ENCODE peak calls at places on chromosome 17, in six cellular contexts. W is nephron progenitor cell, H is PC-3, Z is Peyer's patch, O is Caco-2, K is AG09309. B is an unnamed sample.
A peak's percentile ranks its signal among the peaks of the same experiment; 100 is the strongest.

GRCh38 chr17:42530952-42531454 is 5.0 kb upstream of the NAGLU start:
- DNase-seq in O (peak; percentile 74), Z (no peak), H (no peak), K (no peak), W (no peak), B (no peak)

GRCh38 chr17:57955183-57955952 is at the start of gene CUEDC1:
- DNase-seq in Z (peak; percentile 83), O (peak; percentile 76), K (no peak), W (peak; percentile 90), H (peak; percentile 74), B (peak; percentile 91)

GRCh38 chr17:41009301-41009760 is 403 bp upstream of the KRTAP3-1 start:
- DNase-seq in K (no peak), O (peak; percentile 83), H (peak; percentile 81), Z (no peak), W (no peak), B (no peak)

GRCh38 chr17:82837586-82838320 is 2.1 kb downstream of the ZNF750 start:
- DNase-seq in Z (no peak), K (no peak), W (no peak), H (no peak), O (no peak), B (no peak)

GRCh38 chr17:49993423-49994037 is 1.5 kb downstream of the DLX3 start:
- DNase-seq in Z (peak; percentile 57), W (peak; percentile 62), K (no peak), O (no peak), H (peak; percentile 40), B (peak; percentile 54)

GRCh38 chr17:39195568-39196160 is 1.8 kb downstream of the CACNB1 start:
- DNase-seq in K (no peak), W (no peak), O (no peak), H (peak; percentile 20), Z (peak; percentile 69), B (peak; percentile 71)

GRCh38 chr17:50175035-50175788 is 9.4 kb downstream of the SGCA start:
- DNase-seq in Z (no peak), W (no peak), H (no peak), K (no peak), O (no peak), B (no peak)

GRCh38 chr17:51540151-51540550 is 279.8 kb downstream of the UTP18 start:
- DNase-seq in H (no peak), O (no peak), W (no peak), K (no peak), Z (no peak), B (no peak)

GRCh38 chr17:5237541-5238016 is 2.9 kb upstream of the SCIMP start:
- DNase-seq in W (peak; percentile 45), O (peak; percentile 48), K (peak; percentile 17), H (peak; percentile 60), Z (peak; percentile 88), B (peak; percentile 57)
- TF ChIP-seq CTCF in W (peak; percentile 57), O (no peak), K (peak; percentile 74), H (peak; percentile 68), Z (peak; percentile 57), B (peak; percentile 72)

GRCh38 chr17:73901661-73902415 is 257.6 kb upstream of the SDK2 start:
- DNase-seq in H (no peak), K (no peak), Z (peak; percentile 60), O (no peak), W (peak; percentile 71), B (no peak)
- TF ChIP-seq CTCF in H (no peak), K (no peak), Z (no peak), O (no peak), W (no peak), B (no peak)

GRCh38 chr17:80927791-80928216 is 63.8 kb upstream of the CHMP6 start:
- DNase-seq in W (no peak), O (no peak), Z (no peak), H (no peak), K (no peak), B (no peak)

GRCh38 chr17:80924111-80924806 is 67.4 kb upstream of the CHMP6 start:
- DNase-seq in K (no peak), W (no peak), Z (no peak), H (no peak), O (no peak), B (no peak)

GRCh38 chr17:80924807-80925610 is 66.6 kb upstream of the CHMP6 start:
- DNase-seq in O (no peak), Z (no peak), H (no peak), W (no peak), K (no peak), B (no peak)

GRCh38 chr17:80925668-80926067 is 66.0 kb upstream of the CHMP6 start:
- DNase-seq in O (no peak), W (no peak), Z (no peak), H (no peak), K (no peak), B (no peak)

GRCh38 chr17:80926601-80927250 is 64.9 kb upstream of the CHMP6 start:
- DNase-seq in Z (no peak), K (no peak), W (no peak), H (no peak), O (no peak), B (no peak)
- TF ChIP-seq CTCF in Z (no peak), K (no peak), W (no peak), H (peak; percentile 40), O (no peak), B (no peak)

DNA sequence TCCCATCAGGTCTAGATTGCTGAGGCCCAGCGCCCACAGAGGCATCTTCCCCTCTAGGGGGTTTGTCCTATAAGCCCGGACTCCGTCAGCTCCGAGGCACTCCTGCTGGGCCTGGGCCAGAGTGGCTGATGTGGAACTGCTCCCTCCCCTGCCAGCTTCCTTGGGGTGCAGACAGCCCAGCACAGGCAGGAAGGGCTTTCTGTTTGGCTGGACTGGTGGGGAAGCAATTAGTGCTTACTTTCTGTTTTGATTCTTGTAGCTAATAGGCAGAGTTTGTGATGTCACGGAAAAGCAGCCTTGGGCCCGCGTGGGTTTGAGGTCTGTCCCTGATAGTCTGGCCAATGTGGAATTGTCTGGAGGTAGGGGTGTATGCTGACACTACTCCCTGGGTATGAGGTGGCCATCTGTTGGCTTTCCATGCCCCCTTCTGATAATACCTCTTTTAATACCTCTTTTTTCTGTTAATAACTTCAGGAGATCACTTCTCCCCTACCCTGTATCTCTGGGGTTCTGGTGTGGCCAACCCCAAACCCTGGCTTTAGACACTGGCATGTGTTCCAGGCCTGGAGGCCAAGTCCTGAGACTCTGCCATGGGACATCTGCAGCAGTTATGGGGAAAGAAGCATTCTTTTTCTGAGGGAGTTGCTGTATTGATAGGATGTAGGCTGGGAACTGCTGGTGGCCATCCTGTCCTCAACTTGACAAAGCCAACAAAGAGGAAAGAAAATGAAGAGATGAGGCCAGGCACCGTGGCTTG is 190.9 kb downstream of the RAB11FIP4 start:
- DNase-seq in H (no peak), W (no peak), O (no peak), Z (peak; percentile 59), K (no peak), B (peak; percentile 74)
- TF ChIP-seq CTCF in H (no peak), W (no peak), O (no peak), Z (no peak), K (no peak), B (no peak)

DNA sequence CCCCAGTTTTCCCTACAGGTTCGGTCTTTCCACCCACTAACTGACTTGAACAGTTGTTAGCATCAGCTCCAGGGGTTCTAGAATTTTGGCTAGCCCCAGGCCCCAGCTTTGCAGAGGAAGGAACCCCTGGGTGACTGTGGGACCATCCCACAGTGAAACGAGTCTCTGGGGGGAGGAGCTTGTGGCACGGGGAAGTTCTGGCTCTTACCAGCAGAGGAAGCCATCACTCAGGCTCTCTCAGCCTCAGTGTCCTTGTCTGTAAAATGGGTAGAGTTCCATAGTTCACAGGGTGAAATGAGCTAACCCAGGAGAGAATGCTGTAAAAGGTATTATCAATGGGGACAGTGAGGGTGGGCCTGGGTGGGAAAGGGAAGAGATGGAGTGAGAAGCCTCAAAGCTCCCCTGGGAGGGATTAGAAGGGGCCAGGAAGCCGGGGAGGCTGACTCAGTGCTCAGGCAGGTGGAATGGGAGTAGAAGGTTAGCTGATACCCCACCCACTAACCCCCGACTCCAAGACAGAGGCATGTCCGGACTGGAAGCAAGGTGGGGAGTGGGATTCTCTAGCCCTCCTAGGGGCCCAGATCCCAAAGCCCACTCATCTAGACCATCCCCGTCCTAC is 30.9 kb upstream of the CDC42EP4 start:
- DNase-seq in O (no peak), W (no peak), K (no peak), Z (no peak), H (peak; percentile 25), B (no peak)
- TF ChIP-seq CTCF in O (no peak), W (no peak), K (peak; percentile 24), Z (no peak), H (no peak), B (no peak)

DNA sequence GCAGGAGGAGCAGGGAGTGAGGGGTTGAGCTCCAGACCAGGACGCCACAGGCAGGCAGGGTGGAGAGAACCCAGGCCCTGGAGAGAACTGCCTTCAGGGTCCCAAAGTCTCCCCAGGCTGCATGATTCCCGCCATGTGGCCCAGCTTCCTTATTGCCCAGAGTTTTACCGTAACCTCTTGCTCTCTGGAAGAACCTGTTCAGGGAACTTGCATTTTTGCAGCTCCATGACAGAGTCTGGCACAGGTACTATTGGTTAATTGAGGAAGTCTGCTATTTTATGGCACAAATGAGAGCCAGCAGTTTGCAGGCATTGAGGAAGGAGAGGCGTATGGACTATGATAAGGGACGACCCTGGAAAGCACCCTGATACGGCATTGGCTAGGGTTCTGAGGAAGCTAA is 11.6 kb upstream of the NOS2 start:
- DNase-seq in H (no peak), W (no peak), O (no peak), Z (peak; percentile 68), K (no peak), B (no peak)
- TF ChIP-seq CTCF in H (no peak), W (no peak), O (no peak), Z (no peak), K (no peak), B (no peak)

GRCh38 chr17:19260958-19261357 is 23.8 kb downstream of the EPN2 start:
- DNase-seq in W (no peak), Z (no peak), K (no peak), H (peak; percentile 66), O (no peak), B (no peak)
- TF ChIP-seq CTCF in W (no peak), Z (no peak), K (no peak), H (peak; percentile 61), O (no peak), B (no peak)

B was measured in GM20000.